ENCODE peak calls at places on chromosomes 6 and 20, in six cellular contexts. A is brain microvascular endothelial cell, Q is hypothalamus, I is NCI-H774, R is astrocyte of the spinal cord, X is AML-193. P is an unnamed sample.
A peak's percentile ranks its signal among the peaks of the same experiment; 100 is the strongest.

GRCh38 chr6:4134841-4135664 is at the start of gene ECI2:
- DNase-seq in A (no peak), Q (no peak), I (peak; percentile 74), R (no peak), X (peak; percentile 82), P (peak; percentile 84)

GRCh38 chr6:6701864-6702263 is 113.3 kb downstream of the LY86 start:
- DNase-seq in A (no peak), Q (no peak), I (no peak), R (no peak), X (peak; percentile 96), P (no peak)

GRCh38 chr20:18256440-18257090 is 31.8 kb upstream of the ZNF133 start:
- DNase-seq in A (no peak), Q (no peak), I (no peak), R (no peak), X (no peak), P (no peak)

GRCh38 chr6:6699741-6700367 is 111.3 kb downstream of the LY86 start:
- DNase-seq in A (peak; percentile 90), Q (no peak), I (peak; percentile 65), R (peak; percentile 91), X (peak; percentile 31), P (no peak)

GRCh38 chr6:49528571-49528970 is 21.9 kb upstream of the C6orf141 start:
- DNase-seq in A (no peak), Q (no peak), I (no peak), R (no peak), X (no peak), P (no peak)

GRCh38 chr6:3259491-3259958 is 778 bp downstream of the PSMG4 start:
- DNase-seq in A (peak; percentile 34), Q (no peak), I (peak; percentile 20), R (peak; percentile 24), X (peak; percentile 45), P (no peak)

GRCh38 chr6:136646377-136646776 is 96.2 kb upstream of the MAP7 start:
- DNase-seq in A (no peak), Q (no peak), I (no peak), R (no peak), X (no peak), P (no peak)

GRCh38 chr6:144418969-144419545 is 133.9 kb downstream of the UTRN start:
- DNase-seq in A (no peak), Q (no peak), I (no peak), R (no peak), X (no peak), P (no peak)

GRCh38 chr20:6668546-6668945 is 98.9 kb upstream of the BMP2 start:
- DNase-seq in A (no peak), Q (no peak), I (no peak), R (no peak), X (no peak), P (no peak)

GRCh38 chr6:37871616-37872384 is 52.3 kb downstream of the ZFAND3 start:
- DNase-seq in A (no peak), Q (no peak), I (no peak), R (no peak), X (no peak), P (no peak)

GRCh38 chr6:28944412-28945006 is 20.7 kb upstream of the TRIM27 start:
- DNase-seq in A (peak; percentile 77), Q (no peak), I (peak; percentile 60), R (peak; percentile 86), X (no peak), P (peak; percentile 64)

GRCh38 chr20:22826306-22827230 is 208.5 kb upstream of the SSTR4 start:
- DNase-seq in A (no peak), Q (no peak), I (no peak), R (no peak), X (no peak), P (no peak)

GRCh38 chr6:134379599-134379998 is 61.7 kb upstream of the SGK1 start:
- DNase-seq in A (no peak), Q (no peak), I (no peak), R (no peak), X (no peak), P (no peak)

GRCh38 chr6:68778356-68779020 is 143.4 kb downstream of the ADGRB3 start:
- DNase-seq in A (peak; percentile 38), Q (peak; percentile 15), I (peak; percentile 36), R (peak; percentile 69), X (peak; percentile 46), P (no peak)

GRCh38 chr6:2245954-2246863 is 804 bp upstream of the GMDS start:
- DNase-seq in A (peak; percentile 8), Q (no peak), I (peak; percentile 93), R (peak; percentile 41), X (peak; percentile 68), P (peak; percentile 14)

GRCh38 chr6:30716879-30717128 is 277 bp downstream of the MDC1 start:
- DNase-seq in A (no peak), Q (no peak), I (no peak), R (no peak), X (no peak), P (no peak)

GRCh38 chr6:53628354-53629119 is 37.0 kb downstream of the KLHL31 start:
- DNase-seq in A (no peak), Q (no peak), I (no peak), R (peak; percentile 73), X (no peak), P (no peak)

GRCh38 chr20:63963784-63964301 is 5.9 kb downstream of the ZNF512B start:
- DNase-seq in A (no peak), Q (no peak), I (no peak), R (no peak), X (no peak), P (no peak)

GRCh38 chr20:1895674-1896496 is 678 bp downstream of the SIRPA start:
- DNase-seq in A (no peak), Q (no peak), I (no peak), R (peak; percentile 8), X (no peak), P (no peak)

P was measured in stimulated activated effector memory CD8-positive, alpha-beta T cell treated with anti-CD3 and anti-CD28 coated beads, Interleukin-12 subunit alpha, Interleukin-12 subunit beta, amount 100 ng/mL, for 72 hours.